ENCODE peak calls at places on chromosomes 12 and 14, in eight cellular contexts. Z, M, I, E, F, X, G and A are unnamed samples.

GRCh38 chr12:6562881-6563280 is 5.2 kb downstream of the NOP2 start:
- DNase-seq in Z (no peak), F (no peak), M (no peak), X (no peak), I (no peak), E (no peak), G (no peak), A (no peak)

GRCh38 chr12:132137483-132138125 is 6.5 kb downstream of the DDX51 start:
- DNase-seq in E (no peak), G (no peak), X (no peak), Z (no peak), F (no peak), M (no peak), I (no peak), A (no peak)

GRCh38 chr12:15688202-15688736 is 100.9 kb downstream of the EPS8 start:
- DNase-seq in I (peak), Z (peak), G (no peak), E (no peak), M (peak), X (peak), F (no peak), A (peak)

GRCh38 chr12:6696690-6697583 is 3.7 kb downstream of the PIANP start:
- DNase-seq in X (no peak), I (no peak), M (no peak), F (no peak), G (no peak), Z (no peak), E (no peak), A (no peak)

GRCh38 chr14:54814076-54814475 is 88.5 kb downstream of the GCH1 start:
- DNase-seq in G (no peak), X (no peak), F (no peak), Z (no peak), I (no peak), M (no peak), E (no peak), A (no peak)

GRCh38 chr12:55816876-55817351 is 610 bp downstream of the SARNP start:
- DNase-seq in X (no peak), F (peak), Z (no peak), I (no peak), E (no peak), G (no peak), M (no peak), A (no peak)

GRCh38 chr12:114438635-114439256 is 32.8 kb upstream of the TBX5 start:
- DNase-seq in E (no peak), I (no peak), X (no peak), G (no peak), F (no peak), M (no peak), Z (no peak), A (no peak)

GRCh38 chr12:99393763-99394162 is 253.8 kb upstream of the GARIN6 start:
- DNase-seq in F (no peak), G (no peak), X (no peak), E (no peak), M (no peak), Z (no peak), I (no peak), A (no peak)

GRCh38 chr14:48937796-48938195 is 648.4 kb downstream of the RPS29 start:
- DNase-seq in X (no peak), F (peak), I (no peak), Z (no peak), M (peak), G (no peak), E (no peak), A (no peak)

GRCh38 chr12:124416516-124417395 is 121.9 kb downstream of the RFLNA start:
- DNase-seq in F (no peak), M (no peak), X (no peak), I (no peak), G (no peak), E (no peak), Z (no peak), A (no peak)

GRCh38 chr12:62466018-62466595 is 519 bp upstream of the MON2 start:
- DNase-seq in E (no peak), I (no peak), M (no peak), F (peak), X (peak), G (no peak), Z (peak), A (no peak)

GRCh38 chr14:50822501-50823042 is 8.4 kb downstream of the NIN start:
- DNase-seq in Z (no peak), X (no peak), E (no peak), F (no peak), I (no peak), G (no peak), M (peak), A (no peak)

GRCh38 chr12:121441555-121441954 is 41.6 kb downstream of the RNF34 start:
- DNase-seq in Z (no peak), I (no peak), E (no peak), X (no peak), G (no peak), M (no peak), F (no peak), A (no peak)

GRCh38 chr12:97602315-97602714 is 139.7 kb downstream of the RMST start:
- DNase-seq in E (no peak), X (no peak), M (no peak), Z (no peak), G (no peak), I (no peak), F (no peak), A (no peak)